ENCODE peak calls at places on chromosome 16, in four cellular contexts. One of them, this sample, is unnamed.

GRCh38 chr16:24825696-24826095 is 20.1 kb upstream of the SLC5A11 start:
- DNase-seq in activated CD4-positive, alpha-beta T cell treated with anti-CD3 and anti-CD28 coated beads, Interleukin-2, amount 50 U/mL, for 1 hour: no peak
- DNase-seq in NCI-H1105: no peak
- DNase-seq in neural progenitor cell: no peak
- DNase-seq in this sample: no peak

GRCh38 chr16:17561056-17561455 is 90.3 kb upstream of the XYLT1 start:
- DNase-seq in NCI-H1105: peak
- DNase-seq in neural progenitor cell: no peak
- DNase-seq in activated CD4-positive, alpha-beta T cell treated with anti-CD3 and anti-CD28 coated beads, Interleukin-2, amount 50 U/mL, for 1 hour: no peak
- DNase-seq in this sample: no peak

GRCh38 chr16:30354423-30355143 is 525 bp downstream of the CD2BP2 start:
- DNase-seq in NCI-H1105: no peak
- DNase-seq in activated CD4-positive, alpha-beta T cell treated with anti-CD3 and anti-CD28 coated beads, Interleukin-2, amount 50 U/mL, for 1 hour: no peak
- DNase-seq in neural progenitor cell: peak
- DNase-seq in this sample: no peak

GRCh38 chr16:76583995-76584394 is 306.8 kb downstream of the CNTNAP4 start:
- DNase-seq in neural progenitor cell: no peak
- DNase-seq in activated CD4-positive, alpha-beta T cell treated with anti-CD3 and anti-CD28 coated beads, Interleukin-2, amount 50 U/mL, for 1 hour: no peak
- DNase-seq in NCI-H1105: no peak
- DNase-seq in this sample: no peak

GRCh38 chr16:85800321-85800669 is 800 bp downstream of the COX4I1 start:
- DNase-seq in NCI-H1105: no peak
- DNase-seq in neural progenitor cell: peak
- DNase-seq in activated CD4-positive, alpha-beta T cell treated with anti-CD3 and anti-CD28 coated beads, Interleukin-2, amount 50 U/mL, for 1 hour: peak
- DNase-seq in this sample: no peak

GRCh38 chr16:27450836-27451341 is 48.9 kb downstream of the IL21R start:
- DNase-seq in activated CD4-positive, alpha-beta T cell treated with anti-CD3 and anti-CD28 coated beads, Interleukin-2, amount 50 U/mL, for 1 hour: no peak
- DNase-seq in NCI-H1105: no peak
- DNase-seq in neural progenitor cell: no peak
- DNase-seq in this sample: no peak

GRCh38 chr16:19517424-19518089 is 4.3 kb downstream of the GDE1 start:
- DNase-seq in activated CD4-positive, alpha-beta T cell treated with anti-CD3 and anti-CD28 coated beads, Interleukin-2, amount 50 U/mL, for 1 hour: no peak
- DNase-seq in neural progenitor cell: no peak
- DNase-seq in NCI-H1105: no peak
- DNase-seq in this sample: no peak

GRCh38 chr16:68951991-68952877 is 108.9 kb downstream of the TANGO6 start:
- DNase-seq in neural progenitor cell: no peak
- DNase-seq in NCI-H1105: no peak
- DNase-seq in activated CD4-positive, alpha-beta T cell treated with anti-CD3 and anti-CD28 coated beads, Interleukin-2, amount 50 U/mL, for 1 hour: no peak
- DNase-seq in this sample: peak

GRCh38 chr16:87343753-87344050 is 26.5 kb upstream of the C16orf95 start:
- DNase-seq in activated CD4-positive, alpha-beta T cell treated with anti-CD3 and anti-CD28 coated beads, Interleukin-2, amount 50 U/mL, for 1 hour: no peak
- DNase-seq in NCI-H1105: no peak
- DNase-seq in neural progenitor cell: no peak
- DNase-seq in this sample: no peak

GRCh38 chr16:3065069-3065741 is at the start of gene IL32:
- DNase-seq in NCI-H1105: no peak
- DNase-seq in neural progenitor cell: no peak
- DNase-seq in activated CD4-positive, alpha-beta T cell treated with anti-CD3 and anti-CD28 coated beads, Interleukin-2, amount 50 U/mL, for 1 hour: peak
- DNase-seq in this sample: no peak

GRCh38 chr16:58814348-58814801 is 80.3 kb upstream of the GOT2 start:
- DNase-seq in NCI-H1105: no peak
- DNase-seq in activated CD4-positive, alpha-beta T cell treated with anti-CD3 and anti-CD28 coated beads, Interleukin-2, amount 50 U/mL, for 1 hour: peak
- DNase-seq in neural progenitor cell: peak
- DNase-seq in this sample: peak

GRCh38 chr16:65122974-65123845 is 1.3 kb upstream of the CDH11 start:
- DNase-seq in neural progenitor cell: peak
- DNase-seq in NCI-H1105: no peak
- DNase-seq in activated CD4-positive, alpha-beta T cell treated with anti-CD3 and anti-CD28 coated beads, Interleukin-2, amount 50 U/mL, for 1 hour: no peak
- DNase-seq in this sample: no peak

GRCh38 chr16:27230562-27230991 is 27.3 kb downstream of the KDM8 start:
- DNase-seq in neural progenitor cell: no peak
- DNase-seq in NCI-H1105: no peak
- DNase-seq in activated CD4-positive, alpha-beta T cell treated with anti-CD3 and anti-CD28 coated beads, Interleukin-2, amount 50 U/mL, for 1 hour: peak
- DNase-seq in this sample: no peak

GRCh38 chr16:50472472-50472871 is 75.7 kb upstream of the NKD1 start:
- DNase-seq in neural progenitor cell: no peak
- DNase-seq in activated CD4-positive, alpha-beta T cell treated with anti-CD3 and anti-CD28 coated beads, Interleukin-2, amount 50 U/mL, for 1 hour: no peak
- DNase-seq in NCI-H1105: no peak
- DNase-seq in this sample: no peak

GRCh38 chr16:51937771-51938170 is 609.2 kb downstream of the TOX3 start:
- DNase-seq in activated CD4-positive, alpha-beta T cell treated with anti-CD3 and anti-CD28 coated beads, Interleukin-2, amount 50 U/mL, for 1 hour: no peak
- DNase-seq in neural progenitor cell: no peak
- DNase-seq in NCI-H1105: no peak
- DNase-seq in this sample: no peak

GRCh38 chr16:54816471-54816870 is 114.2 kb upstream of the IRX5 start:
- DNase-seq in activated CD4-positive, alpha-beta T cell treated with anti-CD3 and anti-CD28 coated beads, Interleukin-2, amount 50 U/mL, for 1 hour: no peak
- DNase-seq in NCI-H1105: no peak
- DNase-seq in neural progenitor cell: no peak
- DNase-seq in this sample: no peak

GRCh38 chr16:471353-472198 is 46.1 kb downstream of the RAB11FIP3 start:
- DNase-seq in neural progenitor cell: peak
- DNase-seq in activated CD4-positive, alpha-beta T cell treated with anti-CD3 and anti-CD28 coated beads, Interleukin-2, amount 50 U/mL, for 1 hour: no peak
- DNase-seq in NCI-H1105: no peak
- DNase-seq in this sample: no peak

GRCh38 chr16:47995354-47995753 is 160.4 kb downstream of the ABCC12 start:
- DNase-seq in activated CD4-positive, alpha-beta T cell treated with anti-CD3 and anti-CD28 coated beads, Interleukin-2, amount 50 U/mL, for 1 hour: no peak
- DNase-seq in neural progenitor cell: no peak
- DNase-seq in NCI-H1105: no peak
- DNase-seq in this sample: no peak

GRCh38 chr16:54240180-54241125 is 46.1 kb downstream of the IRX3 start:
- DNase-seq in activated CD4-positive, alpha-beta T cell treated with anti-CD3 and anti-CD28 coated beads, Interleukin-2, amount 50 U/mL, for 1 hour: no peak
- DNase-seq in NCI-H1105: no peak
- DNase-seq in neural progenitor cell: no peak
- DNase-seq in this sample: no peak

GRCh38 chr16:81097230-81097629 is 1.0 kb upstream of the GCSH start:
- DNase-seq in NCI-H1105: no peak
- DNase-seq in activated CD4-positive, alpha-beta T cell treated with anti-CD3 and anti-CD28 coated beads, Interleukin-2, amount 50 U/mL, for 1 hour: no peak
- DNase-seq in neural progenitor cell: no peak
- DNase-seq in this sample: no peak

This sample was measured in NCI-H1417.